ENCODE peak calls at places on chromosomes 12 and 14, in four cellular contexts. Z is GM23338, S is psoas muscle, N is T-helper 1 cell. D is an unnamed sample.

GRCh38 chr12:5489760-5490432 is 58.0 kb downstream of the NTF3 start:
- DNase-seq in Z (no peak), S (no peak), N (no peak), D (no peak)

GRCh38 chr12:53208877-53209463 is 1.9 kb upstream of the ITGB7 start:
- DNase-seq in Z (peak), S (no peak), N (no peak), D (no peak)

GRCh38 chr14:22651586-22651985 is 7.4 kb upstream of the OR6J1 start:
- DNase-seq in Z (no peak), S (no peak), N (no peak), D (no peak)

GRCh38 chr12:121610239-121611149 is 15.8 kb upstream of the ORAI1 start:
- DNase-seq in Z (no peak), S (no peak), N (no peak), D (no peak)

GRCh38 chr12:62250671-62251608 is 9.3 kb upstream of the USP15 start:
- DNase-seq in Z (no peak), S (no peak), N (no peak), D (no peak)

GRCh38 chr12:49959570-49960473 is 1.9 kb upstream of the AQP5 start:
- DNase-seq in Z (peak), S (no peak), N (no peak), D (no peak)

GRCh38 chr14:65840118-65840751 is 427.7 kb downstream of the FUT8 start:
- DNase-seq in Z (no peak), S (no peak), N (no peak), D (no peak)

GRCh38 chr12:4947297-4947696 is 37.6 kb downstream of the KCNA1 start:
- DNase-seq in Z (no peak), S (no peak), N (no peak), D (no peak)

GRCh38 chr12:17928708-17929366 is 161.2 kb downstream of the RERGL start:
- DNase-seq in Z (peak), S (no peak), N (no peak), D (no peak)

GRCh38 chr12:67320614-67321305 is 51.6 kb downstream of the CAND1 start:
- DNase-seq in Z (peak), S (no peak), N (no peak), D (no peak)

GRCh38 chr14:54776361-54777001 is 126.1 kb downstream of the GCH1 start:
- DNase-seq in Z (no peak), S (peak), N (no peak), D (peak)

GRCh38 chr12:132872975-132873421 is 14.4 kb downstream of the CHFR start:
- DNase-seq in Z (no peak), S (no peak), N (no peak), D (peak)

GRCh38 chr12:42143401-42144173 is 1.1 kb downstream of the GXYLT1 start:
- DNase-seq in Z (no peak), S (no peak), N (no peak), D (no peak)

GRCh38 chr12:46560874-46561273 is 188.3 kb upstream of the SLC38A2 start:
- DNase-seq in Z (no peak), S (no peak), N (no peak), D (no peak)

GRCh38 chr12:116338064-116338872 is 60.8 kb upstream of the MED13L start:
- DNase-seq in Z (peak), S (no peak), N (no peak), D (no peak)

GRCh38 chr14:76591270-76591669 is 170.0 kb upstream of the VASH1 start:
- DNase-seq in Z (no peak), S (no peak), N (no peak), D (no peak)

GRCh38 chr14:77151918-77152588 is 10.5 kb upstream of the ZDHHC22 start:
- DNase-seq in Z (peak), S (no peak), N (no peak), D (no peak)

GRCh38 chr12:38721611-38722252 is 183.7 kb downstream of the CPNE8 start:
- DNase-seq in Z (no peak), S (no peak), N (no peak), D (no peak)

GRCh38 chr12:67698711-67699603 is 50.4 kb downstream of the DYRK2 start:
- DNase-seq in Z (no peak), S (no peak), N (no peak), D (no peak)

GRCh38 chr14:68563256-68564131 is 229.4 kb downstream of the ZFP36L1 start:
- DNase-seq in Z (peak), S (no peak), N (no peak), D (no peak)

GRCh38 chr12:67663121-67663520 is 14.6 kb downstream of the DYRK2 start:
- DNase-seq in Z (no peak), S (no peak), N (no peak), D (no peak)

GRCh38 chr14:88556581-88556980 is 1.8 kb upstream of the PTPN21 start:
- DNase-seq in Z (no peak), S (no peak), N (no peak), D (no peak)

GRCh38 chr12:115233891-115234543 is 550.0 kb upstream of the TBX3 start:
- DNase-seq in Z (peak), S (no peak), N (no peak), D (no peak)

GRCh38 chr12:111451649-111452129 is 46.0 kb downstream of the SH2B3 start:
- DNase-seq in Z (peak), S (no peak), N (no peak), D (no peak)